ENCODE peak calls at places on chromosomes 6 and 20, in ten cellular contexts. One of them, this sample, is unnamed.
A peak's percentile ranks its signal among the peaks of the same experiment; 100 is the strongest.

GRCh38 chr20:59386819-59387218 is 86.4 kb downstream of the EDN3 start:
- DNase-seq in small intestine: no peak
- DNase-seq in frontal cortex: no peak
- DNase-seq in mesothelial cell of epicardium: no peak
- DNase-seq in LoVo: no peak
- DNase-seq in ELF-1: peak; percentile 46
- DNase-seq in NCI-H460: no peak
- DNase-seq in RWPE2: no peak
- DNase-seq in ureter: no peak
- DNase-seq in stimulated activated CD8-positive, alpha-beta memory T cell treated with anti-CD3 and anti-CD28 coated beads, Interleukin-15, amount 100 ng/mL, for 4 hours: no peak
- DNase-seq in this sample: no peak

GRCh38 chr6:74899416-74899815 is 306.4 kb downstream of the COL12A1 start:
- DNase-seq in small intestine: no peak
- DNase-seq in frontal cortex: no peak
- DNase-seq in mesothelial cell of epicardium: no peak
- DNase-seq in LoVo: peak; percentile 24
- DNase-seq in ELF-1: no peak
- DNase-seq in NCI-H460: no peak
- DNase-seq in RWPE2: no peak
- DNase-seq in ureter: no peak
- DNase-seq in stimulated activated CD8-positive, alpha-beta memory T cell treated with anti-CD3 and anti-CD28 coated beads, Interleukin-15, amount 100 ng/mL, for 4 hours: no peak
- DNase-seq in this sample: no peak

GRCh38 chr6:14365393-14365792 is 247.8 kb downstream of the CD83 start:
- DNase-seq in small intestine: no peak
- DNase-seq in frontal cortex: no peak
- DNase-seq in mesothelial cell of epicardium: no peak
- DNase-seq in LoVo: no peak
- DNase-seq in ELF-1: no peak
- DNase-seq in NCI-H460: no peak
- DNase-seq in RWPE2: no peak
- DNase-seq in ureter: no peak
- DNase-seq in stimulated activated CD8-positive, alpha-beta memory T cell treated with anti-CD3 and anti-CD28 coated beads, Interleukin-15, amount 100 ng/mL, for 4 hours: no peak
- DNase-seq in this sample: no peak

GRCh38 chr6:122012576-122012975 is 386.9 kb upstream of the HSF2 start:
- DNase-seq in small intestine: no peak
- DNase-seq in frontal cortex: no peak
- DNase-seq in mesothelial cell of epicardium: no peak
- DNase-seq in LoVo: no peak
- DNase-seq in ELF-1: no peak
- DNase-seq in NCI-H460: no peak
- DNase-seq in RWPE2: no peak
- DNase-seq in ureter: no peak
- DNase-seq in stimulated activated CD8-positive, alpha-beta memory T cell treated with anti-CD3 and anti-CD28 coated beads, Interleukin-15, amount 100 ng/mL, for 4 hours: no peak
- DNase-seq in this sample: no peak

GRCh38 chr6:108587258-108588059 is 26.7 kb downstream of the FOXO3 start:
- DNase-seq in small intestine: no peak
- DNase-seq in frontal cortex: peak; percentile 30
- DNase-seq in mesothelial cell of epicardium: no peak
- DNase-seq in LoVo: no peak
- DNase-seq in ELF-1: no peak
- DNase-seq in NCI-H460: no peak
- DNase-seq in RWPE2: peak; percentile 65
- DNase-seq in ureter: no peak
- DNase-seq in stimulated activated CD8-positive, alpha-beta memory T cell treated with anti-CD3 and anti-CD28 coated beads, Interleukin-15, amount 100 ng/mL, for 4 hours: no peak
- DNase-seq in this sample: no peak

GRCh38 chr6:94751641-94752329 is 825.5 kb upstream of the MANEA start:
- DNase-seq in small intestine: no peak
- DNase-seq in frontal cortex: no peak
- DNase-seq in mesothelial cell of epicardium: no peak
- DNase-seq in LoVo: no peak
- DNase-seq in ELF-1: no peak
- DNase-seq in NCI-H460: no peak
- DNase-seq in RWPE2: no peak
- DNase-seq in ureter: no peak
- DNase-seq in stimulated activated CD8-positive, alpha-beta memory T cell treated with anti-CD3 and anti-CD28 coated beads, Interleukin-15, amount 100 ng/mL, for 4 hours: no peak
- DNase-seq in this sample: no peak

GRCh38 chr20:40651121-40651520 is 37.9 kb downstream of the MAFB start:
- DNase-seq in small intestine: no peak
- DNase-seq in frontal cortex: no peak
- DNase-seq in mesothelial cell of epicardium: no peak
- DNase-seq in LoVo: no peak
- DNase-seq in ELF-1: no peak
- DNase-seq in NCI-H460: no peak
- DNase-seq in RWPE2: no peak
- DNase-seq in ureter: no peak
- DNase-seq in stimulated activated CD8-positive, alpha-beta memory T cell treated with anti-CD3 and anti-CD28 coated beads, Interleukin-15, amount 100 ng/mL, for 4 hours: no peak
- DNase-seq in this sample: no peak

GRCh38 chr6:28137458-28138020 is 4.1 kb upstream of the ZKSCAN8 start:
- DNase-seq in small intestine: peak; percentile 31
- DNase-seq in frontal cortex: no peak
- DNase-seq in mesothelial cell of epicardium: no peak
- DNase-seq in LoVo: no peak
- DNase-seq in ELF-1: no peak
- DNase-seq in NCI-H460: no peak
- DNase-seq in RWPE2: no peak
- DNase-seq in ureter: no peak
- DNase-seq in stimulated activated CD8-positive, alpha-beta memory T cell treated with anti-CD3 and anti-CD28 coated beads, Interleukin-15, amount 100 ng/mL, for 4 hours: no peak
- DNase-seq in this sample: peak; percentile 50

GRCh38 chr20:50613438-50614169 is 77.7 kb downstream of the RIPOR3 start:
- DNase-seq in small intestine: no peak
- DNase-seq in frontal cortex: no peak
- DNase-seq in mesothelial cell of epicardium: no peak
- DNase-seq in LoVo: no peak
- DNase-seq in ELF-1: no peak
- DNase-seq in NCI-H460: no peak
- DNase-seq in RWPE2: peak; percentile 74
- DNase-seq in ureter: no peak
- DNase-seq in stimulated activated CD8-positive, alpha-beta memory T cell treated with anti-CD3 and anti-CD28 coated beads, Interleukin-15, amount 100 ng/mL, for 4 hours: no peak
- DNase-seq in this sample: no peak

GRCh38 chr6:25342784-25343183 is 63.6 kb downstream of the CARMIL1 start:
- DNase-seq in small intestine: no peak
- DNase-seq in frontal cortex: no peak
- DNase-seq in mesothelial cell of epicardium: no peak
- DNase-seq in LoVo: no peak
- DNase-seq in ELF-1: no peak
- DNase-seq in NCI-H460: no peak
- DNase-seq in RWPE2: no peak
- DNase-seq in ureter: no peak
- DNase-seq in stimulated activated CD8-positive, alpha-beta memory T cell treated with anti-CD3 and anti-CD28 coated beads, Interleukin-15, amount 100 ng/mL, for 4 hours: no peak
- DNase-seq in this sample: no peak

GRCh38 chr6:71486466-71486865 is 197.9 kb downstream of the OGFRL1 start:
- DNase-seq in small intestine: no peak
- DNase-seq in frontal cortex: no peak
- DNase-seq in mesothelial cell of epicardium: no peak
- DNase-seq in LoVo: no peak
- DNase-seq in ELF-1: no peak
- DNase-seq in NCI-H460: no peak
- DNase-seq in RWPE2: no peak
- DNase-seq in ureter: no peak
- DNase-seq in stimulated activated CD8-positive, alpha-beta memory T cell treated with anti-CD3 and anti-CD28 coated beads, Interleukin-15, amount 100 ng/mL, for 4 hours: no peak
- DNase-seq in this sample: no peak

GRCh38 chr20:37230200-37230599 is 31.4 kb downstream of the GHRH start:
- DNase-seq in small intestine: no peak
- DNase-seq in frontal cortex: no peak
- DNase-seq in mesothelial cell of epicardium: no peak
- DNase-seq in LoVo: no peak
- DNase-seq in ELF-1: no peak
- DNase-seq in NCI-H460: no peak
- DNase-seq in RWPE2: peak; percentile 29
- DNase-seq in ureter: no peak
- DNase-seq in stimulated activated CD8-positive, alpha-beta memory T cell treated with anti-CD3 and anti-CD28 coated beads, Interleukin-15, amount 100 ng/mL, for 4 hours: no peak
- DNase-seq in this sample: no peak

GRCh38 chr6:36269834-36270705 is at the start of gene PNPLA1:
- DNase-seq in small intestine: no peak
- DNase-seq in frontal cortex: no peak
- DNase-seq in mesothelial cell of epicardium: no peak
- DNase-seq in LoVo: no peak
- DNase-seq in ELF-1: peak; percentile 37
- DNase-seq in NCI-H460: no peak
- DNase-seq in RWPE2: no peak
- DNase-seq in ureter: peak; percentile 62
- DNase-seq in stimulated activated CD8-positive, alpha-beta memory T cell treated with anti-CD3 and anti-CD28 coated beads, Interleukin-15, amount 100 ng/mL, for 4 hours: no peak
- DNase-seq in this sample: no peak

GRCh38 chr6:136893187-136893586 is 28.9 kb upstream of the SLC35D3 start:
- DNase-seq in small intestine: no peak
- DNase-seq in frontal cortex: no peak
- DNase-seq in mesothelial cell of epicardium: no peak
- DNase-seq in LoVo: no peak
- DNase-seq in ELF-1: no peak
- DNase-seq in NCI-H460: no peak
- DNase-seq in RWPE2: no peak
- DNase-seq in ureter: no peak
- DNase-seq in stimulated activated CD8-positive, alpha-beta memory T cell treated with anti-CD3 and anti-CD28 coated beads, Interleukin-15, amount 100 ng/mL, for 4 hours: no peak
- DNase-seq in this sample: no peak

GRCh38 chr6:148464319-148465010 is 121.8 kb downstream of the SASH1 start:
- DNase-seq in small intestine: peak; percentile 45
- DNase-seq in frontal cortex: peak; percentile 40
- DNase-seq in mesothelial cell of epicardium: no peak
- DNase-seq in LoVo: peak; percentile 58
- DNase-seq in ELF-1: peak; percentile 61
- DNase-seq in NCI-H460: peak; percentile 52
- DNase-seq in RWPE2: no peak
- DNase-seq in ureter: peak; percentile 83
- DNase-seq in stimulated activated CD8-positive, alpha-beta memory T cell treated with anti-CD3 and anti-CD28 coated beads, Interleukin-15, amount 100 ng/mL, for 4 hours: peak; percentile 13
- DNase-seq in this sample: peak; percentile 39

GRCh38 chr6:74873911-74874310 is 331.9 kb downstream of the COL12A1 start:
- DNase-seq in small intestine: no peak
- DNase-seq in frontal cortex: no peak
- DNase-seq in mesothelial cell of epicardium: no peak
- DNase-seq in LoVo: no peak
- DNase-seq in ELF-1: no peak
- DNase-seq in NCI-H460: no peak
- DNase-seq in RWPE2: no peak
- DNase-seq in ureter: no peak
- DNase-seq in stimulated activated CD8-positive, alpha-beta memory T cell treated with anti-CD3 and anti-CD28 coated beads, Interleukin-15, amount 100 ng/mL, for 4 hours: no peak
- DNase-seq in this sample: no peak

GRCh38 chr20:35618372-35619131 is 2.9 kb downstream of the SPAG4 start:
- DNase-seq in small intestine: peak; percentile 10
- DNase-seq in frontal cortex: no peak
- DNase-seq in mesothelial cell of epicardium: no peak
- DNase-seq in LoVo: no peak
- DNase-seq in ELF-1: peak; percentile 33
- DNase-seq in NCI-H460: no peak
- DNase-seq in RWPE2: peak; percentile 86
- DNase-seq in ureter: no peak
- DNase-seq in stimulated activated CD8-positive, alpha-beta memory T cell treated with anti-CD3 and anti-CD28 coated beads, Interleukin-15, amount 100 ng/mL, for 4 hours: no peak
- DNase-seq in this sample: peak; percentile 23

GRCh38 chr6:4224082-4224978 is 89.0 kb upstream of the ECI2 start:
- DNase-seq in small intestine: peak; percentile 70
- DNase-seq in frontal cortex: no peak
- DNase-seq in mesothelial cell of epicardium: no peak
- DNase-seq in LoVo: no peak
- DNase-seq in ELF-1: peak; percentile 48
- DNase-seq in NCI-H460: no peak
- DNase-seq in RWPE2: no peak
- DNase-seq in ureter: no peak
- DNase-seq in stimulated activated CD8-positive, alpha-beta memory T cell treated with anti-CD3 and anti-CD28 coated beads, Interleukin-15, amount 100 ng/mL, for 4 hours: no peak
- DNase-seq in this sample: no peak

GRCh38 chr6:50264995-50265571 is 215.4 kb upstream of the DEFB112 start:
- DNase-seq in small intestine: no peak
- DNase-seq in frontal cortex: no peak
- DNase-seq in mesothelial cell of epicardium: no peak
- DNase-seq in LoVo: peak; percentile 5
- DNase-seq in ELF-1: peak; percentile 7
- DNase-seq in NCI-H460: no peak
- DNase-seq in RWPE2: no peak
- DNase-seq in ureter: no peak
- DNase-seq in stimulated activated CD8-positive, alpha-beta memory T cell treated with anti-CD3 and anti-CD28 coated beads, Interleukin-15, amount 100 ng/mL, for 4 hours: no peak
- DNase-seq in this sample: no peak

GRCh38 chr6:53309059-53309896 is 39.5 kb downstream of the ELOVL5 start:
- DNase-seq in small intestine: peak; percentile 28
- DNase-seq in frontal cortex: no peak
- DNase-seq in mesothelial cell of epicardium: no peak
- DNase-seq in LoVo: no peak
- DNase-seq in ELF-1: no peak
- DNase-seq in NCI-H460: no peak
- DNase-seq in RWPE2: no peak
- DNase-seq in ureter: no peak
- DNase-seq in stimulated activated CD8-positive, alpha-beta memory T cell treated with anti-CD3 and anti-CD28 coated beads, Interleukin-15, amount 100 ng/mL, for 4 hours: no peak
- DNase-seq in this sample: no peak

GRCh38 chr20:56111951-56112730 is 106.8 kb upstream of the CBLN4 start:
- DNase-seq in small intestine: no peak
- DNase-seq in frontal cortex: peak; percentile 6
- DNase-seq in mesothelial cell of epicardium: no peak
- DNase-seq in LoVo: no peak
- DNase-seq in ELF-1: no peak
- DNase-seq in NCI-H460: no peak
- DNase-seq in RWPE2: no peak
- DNase-seq in ureter: no peak
- DNase-seq in stimulated activated CD8-positive, alpha-beta memory T cell treated with anti-CD3 and anti-CD28 coated beads, Interleukin-15, amount 100 ng/mL, for 4 hours: no peak
- DNase-seq in this sample: no peak

GRCh38 chr6:7033202-7033601 is 74.6 kb upstream of the RREB1 start:
- DNase-seq in small intestine: no peak
- DNase-seq in frontal cortex: no peak
- DNase-seq in mesothelial cell of epicardium: no peak
- DNase-seq in LoVo: no peak
- DNase-seq in ELF-1: no peak
- DNase-seq in NCI-H460: no peak
- DNase-seq in RWPE2: no peak
- DNase-seq in ureter: no peak
- DNase-seq in stimulated activated CD8-positive, alpha-beta memory T cell treated with anti-CD3 and anti-CD28 coated beads, Interleukin-15, amount 100 ng/mL, for 4 hours: no peak
- DNase-seq in this sample: no peak

GRCh38 chr6:28355743-28356665 is 6.3 kb downstream of the ZKSCAN3 start:
- DNase-seq in small intestine: peak; percentile 89
- DNase-seq in frontal cortex: peak; percentile 64
- DNase-seq in mesothelial cell of epicardium: peak; percentile 43
- DNase-seq in LoVo: peak; percentile 83
- DNase-seq in ELF-1: peak; percentile 83
- DNase-seq in NCI-H460: peak; percentile 80
- DNase-seq in RWPE2: no peak
- DNase-seq in ureter: peak; percentile 83
- DNase-seq in stimulated activated CD8-positive, alpha-beta memory T cell treated with anti-CD3 and anti-CD28 coated beads, Interleukin-15, amount 100 ng/mL, for 4 hours: no peak
- DNase-seq in this sample: peak; percentile 59

GRCh38 chr6:46734867-46735719 is at the start of gene PLA2G7:
- DNase-seq in small intestine: no peak
- DNase-seq in frontal cortex: peak; percentile 35
- DNase-seq in mesothelial cell of epicardium: peak; percentile 25
- DNase-seq in LoVo: no peak
- DNase-seq in ELF-1: peak; percentile 60
- DNase-seq in NCI-H460: peak; percentile 17
- DNase-seq in RWPE2: peak; percentile 44
- DNase-seq in ureter: peak; percentile 63
- DNase-seq in stimulated activated CD8-positive, alpha-beta memory T cell treated with anti-CD3 and anti-CD28 coated beads, Interleukin-15, amount 100 ng/mL, for 4 hours: no peak
- DNase-seq in this sample: no peak

GRCh38 chr20:25336561-25337422 is 53.8 kb downstream of the ABHD12 start:
- DNase-seq in small intestine: no peak
- DNase-seq in frontal cortex: no peak
- DNase-seq in mesothelial cell of epicardium: no peak
- DNase-seq in LoVo: no peak
- DNase-seq in ELF-1: peak; percentile 62
- DNase-seq in NCI-H460: peak; percentile 3
- DNase-seq in RWPE2: no peak
- DNase-seq in ureter: peak; percentile 54
- DNase-seq in stimulated activated CD8-positive, alpha-beta memory T cell treated with anti-CD3 and anti-CD28 coated beads, Interleukin-15, amount 100 ng/mL, for 4 hours: no peak
- DNase-seq in this sample: no peak

This sample was measured in CD4-positive, alpha-beta memory T cell.